ENCODE peak calls at places on chromosomes 5 and 9, in five cellular contexts. One of them, this sample, is unnamed.
A peak's percentile ranks its signal among the peaks of the same experiment; 100 is the strongest.

GRCh38 chr9:137294091-137294683 is 7.9 kb downstream of the NRARP start:
- DNase-seq in heart right ventricle: peak; percentile 39
- DNase-seq in lung: peak; percentile 68
- DNase-seq in uterus: no peak
- DNase-seq in endodermal cell: peak; percentile 73
- DNase-seq in this sample: peak; percentile 90

GRCh38 chr5:95684361-95684760 is 1.6 kb upstream of the SPATA9 start:
- DNase-seq in heart right ventricle: no peak
- DNase-seq in lung: no peak
- DNase-seq in uterus: no peak
- DNase-seq in endodermal cell: no peak
- DNase-seq in this sample: no peak

GRCh38 chr5:175889910-175890684 is 18.7 kb downstream of the CPLX2 start:
- DNase-seq in heart right ventricle: no peak
- DNase-seq in lung: no peak
- DNase-seq in uterus: no peak
- DNase-seq in endodermal cell: no peak
- DNase-seq in this sample: no peak

GRCh38 chr5:110639307-110639902 is 87.1 kb downstream of the TMEM232 start:
- DNase-seq in heart right ventricle: no peak
- DNase-seq in lung: no peak
- DNase-seq in uterus: no peak
- DNase-seq in endodermal cell: no peak
- DNase-seq in this sample: no peak

GRCh38 chr9:76761448-76761847 is 2.8 kb upstream of the PCA3 start:
- DNase-seq in heart right ventricle: no peak
- DNase-seq in lung: no peak
- DNase-seq in uterus: no peak
- DNase-seq in endodermal cell: no peak
- DNase-seq in this sample: no peak

GRCh38 chr5:64594601-64595518 is 89.0 kb downstream of the RGS7BP start:
- DNase-seq in heart right ventricle: no peak
- DNase-seq in lung: no peak
- DNase-seq in uterus: no peak
- DNase-seq in endodermal cell: peak; percentile 75
- DNase-seq in this sample: no peak

GRCh38 chr5:107554776-107555424 is 115.8 kb downstream of the EFNA5 start:
- DNase-seq in heart right ventricle: no peak
- DNase-seq in lung: no peak
- DNase-seq in uterus: no peak
- DNase-seq in endodermal cell: no peak
- DNase-seq in this sample: no peak

GRCh38 chr5:96408276-96408777 is 24.7 kb downstream of the PCSK1 start:
- DNase-seq in heart right ventricle: no peak
- DNase-seq in lung: no peak
- DNase-seq in uterus: no peak
- DNase-seq in endodermal cell: no peak
- DNase-seq in this sample: no peak

GRCh38 chr9:33080534-33080933 is 4.1 kb upstream of the SMU1 start:
- DNase-seq in heart right ventricle: no peak
- DNase-seq in lung: no peak
- DNase-seq in uterus: no peak
- DNase-seq in endodermal cell: no peak
- DNase-seq in this sample: no peak

GRCh38 chr5:126195410-126196100 is 227.7 kb upstream of the GRAMD2B start:
- DNase-seq in heart right ventricle: no peak
- DNase-seq in lung: no peak
- DNase-seq in uterus: no peak
- DNase-seq in endodermal cell: no peak
- DNase-seq in this sample: no peak

GRCh38 chr5:112146323-112146848 is 272.7 kb downstream of the EPB41L4A start:
- DNase-seq in heart right ventricle: peak; percentile 41
- DNase-seq in lung: no peak
- DNase-seq in uterus: peak; percentile 41
- DNase-seq in endodermal cell: no peak
- DNase-seq in this sample: no peak

GRCh38 chr5:23730023-23730422 is 222.6 kb downstream of the PRDM9 start:
- DNase-seq in heart right ventricle: no peak
- DNase-seq in lung: no peak
- DNase-seq in uterus: no peak
- DNase-seq in endodermal cell: no peak
- DNase-seq in this sample: no peak

GRCh38 chr5:56608216-56608925 is 207.0 kb upstream of the MAP3K1 start:
- DNase-seq in heart right ventricle: no peak
- DNase-seq in lung: peak; percentile 48
- DNase-seq in uterus: no peak
- DNase-seq in endodermal cell: peak; percentile 57
- DNase-seq in this sample: no peak

GRCh38 chr5:68287976-68288755 is 72.6 kb downstream of the PIK3R1 start:
- DNase-seq in heart right ventricle: peak; percentile 73
- DNase-seq in lung: peak; percentile 44
- DNase-seq in uterus: peak; percentile 66
- DNase-seq in endodermal cell: peak; percentile 81
- DNase-seq in this sample: peak; percentile 75

GRCh38 chr5:58444805-58445204 is 15.1 kb downstream of the PLK2 start:
- DNase-seq in heart right ventricle: no peak
- DNase-seq in lung: no peak
- DNase-seq in uterus: no peak
- DNase-seq in endodermal cell: no peak
- DNase-seq in this sample: no peak

DNA sequence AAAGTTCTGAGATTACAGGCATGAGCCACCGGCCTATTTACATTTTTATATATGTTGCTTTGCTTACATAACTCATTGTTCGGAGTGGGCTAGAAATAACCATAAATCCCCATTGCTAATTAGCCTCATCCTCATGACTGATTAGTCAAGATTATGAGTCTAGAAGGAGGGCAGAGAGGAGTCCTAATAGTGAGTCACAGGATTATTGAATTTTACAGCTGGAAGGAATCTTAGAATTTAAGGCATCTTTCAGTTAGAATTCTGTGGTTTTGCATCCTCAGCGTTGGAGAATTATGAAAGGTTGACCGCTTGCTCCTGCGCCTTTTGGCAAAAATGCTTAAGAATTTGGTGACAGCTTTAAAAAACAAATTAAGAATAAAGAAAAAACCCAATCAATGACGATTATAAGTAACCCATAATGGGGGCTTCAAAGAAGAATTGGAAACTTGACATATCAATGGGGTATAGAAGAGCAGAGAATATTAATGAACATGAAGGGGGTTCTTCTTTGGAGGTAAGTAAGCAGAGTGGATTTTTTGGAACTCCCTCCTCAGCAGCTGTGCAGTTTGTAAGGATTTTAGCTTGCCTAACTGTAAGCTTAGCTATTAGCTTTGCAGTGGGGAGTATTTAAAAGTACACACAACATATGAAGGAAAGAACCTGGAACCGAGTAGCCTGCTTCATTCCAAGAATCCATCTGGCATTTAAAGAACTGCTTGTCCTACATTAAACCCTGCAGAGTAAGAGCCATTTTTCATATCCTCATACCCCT is 2.4 kb upstream of the PBX3 start:
- DNase-seq in heart right ventricle: no peak
- DNase-seq in lung: no peak
- DNase-seq in uterus: no peak
- DNase-seq in endodermal cell: no peak
- DNase-seq in this sample: no peak
- H3K4me1 ChIP-seq in heart right ventricle: peaks cover 3% of the 10 kb centered on the region
- H3K4me1 ChIP-seq in lung: peaks cover 3% of the 10 kb centered on the region
- H3K4me1 ChIP-seq in uterus: no peaks in the 10 kb centered on the region
- H3K4me1 ChIP-seq in endodermal cell: no peaks in the 10 kb centered on the region
- H3K4me1 ChIP-seq in this sample: no peaks in the 10 kb centered on the region

DNA sequence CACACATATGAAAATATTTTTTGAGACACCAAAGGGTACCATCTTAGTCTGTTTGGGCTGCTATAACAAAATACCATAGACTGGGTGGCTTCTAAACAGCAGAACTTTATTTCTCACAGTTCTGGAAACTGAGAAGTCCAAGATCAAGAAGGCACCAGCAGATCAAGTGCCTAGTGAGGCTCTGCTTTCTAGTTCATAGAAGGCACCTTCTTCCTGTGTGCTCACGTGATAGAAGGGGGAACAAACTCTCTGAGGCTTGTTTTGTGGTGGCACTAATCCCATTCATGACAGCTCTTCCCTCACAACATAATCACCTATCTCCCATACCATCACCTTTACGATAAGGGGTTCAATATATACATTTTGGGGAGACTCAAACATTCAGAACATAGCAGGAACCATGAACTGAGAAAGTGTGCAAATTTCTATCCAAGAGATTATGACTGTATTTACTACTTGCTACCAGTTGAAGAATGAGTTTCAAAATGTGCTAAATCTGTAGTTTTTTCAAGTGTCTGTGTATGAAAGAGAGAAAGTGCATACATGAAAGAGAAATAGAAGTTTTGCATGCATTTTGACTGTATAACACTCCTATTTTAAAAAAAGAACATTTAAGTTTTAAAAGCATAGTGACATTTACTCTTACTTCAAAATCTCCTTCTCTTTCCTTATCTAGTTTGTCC is 207.3 kb downstream of the PARP8 start:
- DNase-seq in heart right ventricle: no peak
- DNase-seq in lung: no peak
- DNase-seq in uterus: no peak
- DNase-seq in endodermal cell: no peak
- DNase-seq in this sample: no peak
- H3K4me1 ChIP-seq in heart right ventricle: no peaks in the 10 kb centered on the region
- H3K4me1 ChIP-seq in lung: no peaks in the 10 kb centered on the region
- H3K4me1 ChIP-seq in uterus: no peaks in the 10 kb centered on the region
- H3K4me1 ChIP-seq in endodermal cell: peaks cover 9% of the 10 kb centered on the region
- H3K4me1 ChIP-seq in this sample: no peaks in the 10 kb centered on the region

GRCh38 chr5:14452685-14453084 is 128.9 kb upstream of the OTULINL start:
- DNase-seq in heart right ventricle: no peak
- DNase-seq in lung: no peak
- DNase-seq in uterus: peak; percentile 41
- DNase-seq in endodermal cell: no peak
- DNase-seq in this sample: no peak
- H3K4me1 ChIP-seq in heart right ventricle: peaks cover 26% of the 10 kb centered on the region
- H3K4me1 ChIP-seq in lung: peaks cover 8% of the 10 kb centered on the region
- H3K4me1 ChIP-seq in uterus: peaks cover 18% of the 10 kb centered on the region
- H3K4me1 ChIP-seq in endodermal cell: no peaks in the 10 kb centered on the region
- H3K4me1 ChIP-seq in this sample: peaks cover 5% of the 10 kb centered on the region

DNA sequence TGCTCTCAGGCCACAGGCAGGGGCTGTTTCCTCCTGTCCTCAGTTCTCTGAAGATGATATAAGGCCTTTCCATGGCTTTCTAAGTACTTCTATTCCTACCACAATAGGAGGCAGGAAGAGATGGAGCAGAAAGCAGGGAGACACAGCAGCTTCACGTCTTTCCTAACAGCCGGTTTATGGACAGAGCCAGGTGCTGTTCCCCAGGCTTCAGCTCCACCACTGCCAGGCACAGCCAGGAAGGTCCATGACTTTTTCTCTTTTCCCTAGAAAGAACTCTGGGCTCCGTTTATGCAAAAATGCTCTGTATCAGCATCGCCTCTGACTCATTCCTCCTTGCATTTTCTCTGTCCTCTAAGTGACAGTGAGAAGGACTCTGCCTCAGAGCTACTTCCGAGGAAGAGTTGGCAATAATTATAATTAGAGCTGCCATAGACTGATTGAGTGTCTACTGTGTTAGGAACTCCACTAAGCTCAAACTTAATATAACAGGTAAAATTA is 478.5 kb downstream of the RASEF start:
- DNase-seq in heart right ventricle: no peak
- DNase-seq in lung: no peak
- DNase-seq in uterus: no peak
- DNase-seq in endodermal cell: peak; percentile 56
- DNase-seq in this sample: no peak
- H3K4me1 ChIP-seq in heart right ventricle: no peaks in the 10 kb centered on the region
- H3K4me1 ChIP-seq in lung: no peaks in the 10 kb centered on the region
- H3K4me1 ChIP-seq in uterus: no peaks in the 10 kb centered on the region
- H3K4me1 ChIP-seq in endodermal cell: no peaks in the 10 kb centered on the region
- H3K4me1 ChIP-seq in this sample: peaks cover 14% of the 10 kb centered on the region

DNA sequence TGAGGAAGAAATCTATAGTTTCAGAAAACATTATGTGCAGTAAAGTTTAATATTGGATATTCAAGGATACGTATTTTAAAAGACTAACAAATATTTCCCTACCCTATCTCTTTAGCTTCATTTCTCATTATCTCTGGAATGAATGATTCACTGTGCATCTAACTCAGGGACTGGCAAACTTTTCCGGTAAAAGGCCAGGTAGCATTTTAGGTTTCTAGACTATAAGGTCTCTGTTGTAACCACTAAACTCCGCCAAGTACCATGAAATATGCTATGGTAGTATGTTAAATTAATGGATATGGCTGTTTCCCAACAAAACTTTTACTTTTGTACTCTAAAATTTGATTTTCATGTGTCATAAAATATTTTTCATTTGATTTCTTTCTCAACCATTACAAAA is 13.2 kb downstream of the FEM1C start:
- DNase-seq in heart right ventricle: no peak
- DNase-seq in lung: no peak
- DNase-seq in uterus: no peak
- DNase-seq in endodermal cell: no peak
- DNase-seq in this sample: no peak
- H3K4me1 ChIP-seq in heart right ventricle: peaks cover 26% of the 10 kb centered on the region
- H3K4me1 ChIP-seq in lung: peaks cover 1% of the 10 kb centered on the region
- H3K4me1 ChIP-seq in uterus: peaks cover 7% of the 10 kb centered on the region
- H3K4me1 ChIP-seq in endodermal cell: no peaks in the 10 kb centered on the region
- H3K4me1 ChIP-seq in this sample: peaks cover 38% of the 10 kb centered on the region

DNA sequence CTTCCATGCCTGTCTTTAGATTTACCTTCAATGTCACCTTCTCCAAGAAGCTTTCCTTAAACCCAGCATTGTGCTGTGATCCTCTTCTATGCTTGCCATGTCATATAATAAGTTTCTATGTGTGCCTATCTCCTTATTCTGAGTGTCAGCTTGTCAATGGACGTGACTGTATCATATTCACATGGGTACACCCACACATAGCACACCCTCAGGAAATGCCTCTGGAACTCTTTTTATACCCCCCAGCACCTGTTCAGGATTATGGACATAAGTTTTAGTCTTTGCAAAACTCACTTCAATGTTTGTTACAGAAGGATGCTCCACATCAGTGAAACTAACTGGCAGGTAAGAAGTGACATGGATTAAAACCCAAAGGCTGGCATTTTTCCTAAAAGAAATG is 7.4 kb downstream of the GAS1 start:
- DNase-seq in heart right ventricle: no peak
- DNase-seq in lung: no peak
- DNase-seq in uterus: no peak
- DNase-seq in endodermal cell: no peak
- DNase-seq in this sample: no peak
- H3K4me1 ChIP-seq in heart right ventricle: peaks cover under 1% of the 10 kb centered on the region
- H3K4me1 ChIP-seq in lung: no peaks in the 10 kb centered on the region
- H3K4me1 ChIP-seq in uterus: no peaks in the 10 kb centered on the region
- H3K4me1 ChIP-seq in endodermal cell: peaks cover 12% of the 10 kb centered on the region
- H3K4me1 ChIP-seq in this sample: peaks cover 11% of the 10 kb centered on the region